ENCODE peak calls at places on chromosomes 1 and 21, in five cellular contexts. T, D, U, O and Z are unnamed samples.

GRCh38 chr1:117565083-117565556 is 40.7 kb upstream of the TENT5C start:
- DNase-seq in T (no peak), D (no peak), U (no peak), O (no peak), Z (no peak)

GRCh38 chr1:217495249-217495648 is 135.6 kb downstream of the GPATCH2 start:
- DNase-seq in T (no peak), D (no peak), U (no peak), O (no peak), Z (no peak)

GRCh38 chr1:234863596-234863995 is 253.6 kb upstream of the IRF2BP2 start:
- DNase-seq in T (no peak), D (peak; percentile 66), U (no peak), O (no peak), Z (no peak)

GRCh38 chr1:90952906-90953305 is 68.9 kb downstream of the ZNF644 start:
- DNase-seq in T (no peak), D (no peak), U (no peak), O (no peak), Z (no peak)

GRCh38 chr1:228289239-228289849 is 81.5 kb downstream of the OBSCN start:
- DNase-seq in T (no peak), D (no peak), U (no peak), O (peak; percentile 51), Z (no peak)

GRCh38 chr1:3892748-3893147 is 7.3 kb downstream of the C1orf174 start:
- DNase-seq in T (no peak), D (no peak), U (no peak), O (peak; percentile 81), Z (no peak)

GRCh38 chr1:109713636-109714035 is 1.6 kb downstream of the GSTM5 start:
- DNase-seq in T (no peak), D (no peak), U (no peak), O (no peak), Z (peak; percentile 5)

GRCh38 chr1:60184521-60184920 is 111.0 kb upstream of the C1orf87 start:
- DNase-seq in T (no peak), D (no peak), U (no peak), O (no peak), Z (no peak)

GRCh38 chr1:151583796-151584195 is 28.1 kb upstream of the SNX27 start:
- DNase-seq in T (no peak), D (no peak), U (no peak), O (no peak), Z (no peak)

GRCh38 chr1:211648336-211648735 is 27.1 kb downstream of the NEK2 start:
- DNase-seq in T (no peak), D (no peak), U (no peak), O (no peak), Z (no peak)

GRCh38 chr1:230109871-230110667 is 43.0 kb downstream of the GALNT2 start:
- DNase-seq in T (no peak), D (no peak), U (peak; percentile 57), O (no peak), Z (no peak)

GRCh38 chr1:55239548-55239947 is 24.4 kb upstream of the USP24 start:
- DNase-seq in T (no peak), D (no peak), U (no peak), O (no peak), Z (no peak)

GRCh38 chr1:1004780-1005697 is 5.1 kb upstream of the HES4 start:
- DNase-seq in T (no peak), D (peak; percentile 62), U (no peak), O (peak; percentile 81), Z (peak; percentile 86)

GRCh38 chr1:9792156-9793042 is 31.4 kb downstream of the CLSTN1 start:
- DNase-seq in T (no peak), D (peak; percentile 6), U (no peak), O (no peak), Z (no peak)

GRCh38 chr1:115555446-115555845 is 86.3 kb upstream of the VANGL1 start:
- DNase-seq in T (no peak), D (peak; percentile 81), U (no peak), O (no peak), Z (no peak)

GRCh38 chr1:39269791-39270342 is 65.4 kb downstream of the MACF1 start:
- DNase-seq in T (no peak), D (peak; percentile 79), U (no peak), O (no peak), Z (peak; percentile 49)

GRCh38 chr1:50308883-50309282 is 114.4 kb downstream of the DMRTA2 start:
- DNase-seq in T (no peak), D (peak; percentile 6), U (no peak), O (no peak), Z (peak; percentile 68)

GRCh38 chr1:223129229-223129851 is 13.7 kb downstream of the TLR5 start:
- DNase-seq in T (no peak), D (peak; percentile 31), U (peak; percentile 61), O (peak; percentile 88), Z (peak; percentile 80)

GRCh38 chr1:208803371-208803811 is 559.2 kb upstream of the PLXNA2 start:
- DNase-seq in T (no peak), D (no peak), U (no peak), O (no peak), Z (no peak)

GRCh38 chr21:18722193-18722592 is 318.6 kb upstream of the TMPRSS15 start:
- DNase-seq in T (no peak), D (no peak), U (no peak), O (no peak), Z (no peak)

GRCh38 chr1:101843160-101843559 is 153.6 kb downstream of the OLFM3 start:
- DNase-seq in T (no peak), D (no peak), U (no peak), O (no peak), Z (no peak)

GRCh38 chr1:53292690-53293089 is 35.2 kb downstream of the LRP8 start:
- DNase-seq in T (no peak), D (no peak), U (no peak), O (no peak), Z (no peak)

GRCh38 chr1:213615226-213615881 is 372.4 kb upstream of the PROX1 start:
- DNase-seq in T (no peak), D (no peak), U (no peak), O (no peak), Z (no peak)

GRCh38 chr1:235892080-235892670 is 25.5 kb upstream of the LYST start:
- DNase-seq in T (no peak), D (no peak), U (no peak), O (peak; percentile 66), Z (no peak)

GRCh38 chr1:242083742-242084141 is 84.8 kb upstream of the MAP1LC3C start:
- DNase-seq in T (no peak), D (no peak), U (no peak), O (no peak), Z (no peak)

GRCh38 chr1:205505076-205505729 is 734 bp downstream of the CDK18 start:
- DNase-seq in T (no peak), D (no peak), U (no peak), O (no peak), Z (no peak)

GRCh38 chr21:46061063-46061462 is 36.8 kb upstream of the COL6A2 start:
- DNase-seq in T (no peak), D (no peak), U (no peak), O (no peak), Z (no peak)

GRCh38 chr1:66271216-66271903 is 262.6 kb upstream of the SGIP1 start:
- DNase-seq in T (no peak), D (peak; percentile 100), U (no peak), O (no peak), Z (no peak)

GRCh38 chr1:25360596-25361581 is 22.8 kb downstream of the TMEM50A start:
- DNase-seq in T (no peak), D (peak; percentile 78), U (no peak), O (no peak), Z (peak; percentile 51)

GRCh38 chr1:41024953-41025352 is 3.4 kb upstream of the SLFNL1 start:
- DNase-seq in T (no peak), D (no peak), U (no peak), O (no peak), Z (no peak)